ENCODE peak calls at places on chromosomes 7 and 10, in ten cellular contexts. P, N, Y, T, B, L, A, F, X and J are unnamed samples.
A peak's percentile ranks its signal among the peaks of the same experiment; 100 is the strongest.

GRCh38 chr10:131849591-131850489 is 51.0 kb upstream of the PPP2R2D start:
- DNase-seq in P (peak; percentile 39), A (no peak), T (no peak), L (no peak), N (no peak), X (no peak), B (no peak), Y (no peak), F (no peak), J (no peak)

GRCh38 chr10:72665925-72666324 is 26.0 kb upstream of the MCU start:
- DNase-seq in A (peak; percentile 33), T (no peak), L (no peak), B (no peak), P (no peak), N (peak; percentile 51), Y (no peak), X (no peak), F (no peak), J (no peak)

GRCh38 chr10:61410353-61410752 is 42.8 kb downstream of the TMEM26 start:
- DNase-seq in L (no peak), N (no peak), B (no peak), P (peak; percentile 54), F (no peak), Y (no peak), X (no peak), A (no peak), T (no peak), J (no peak)

GRCh38 chr7:150368884-150369739 is 490 bp downstream of the REPIN1 start:
- DNase-seq in F (no peak), Y (peak; percentile 45), X (peak; percentile 51), A (peak; percentile 90), L (no peak), P (peak; percentile 67), N (peak; percentile 67), T (peak; percentile 50), B (no peak), J (peak; percentile 76)

GRCh38 chr10:112792487-112793196 is 157.4 kb upstream of the TCF7L2 start:
- DNase-seq in F (peak; percentile 65), T (peak; percentile 10), X (no peak), P (no peak), L (no peak), N (peak; percentile 56), Y (no peak), B (no peak), A (no peak), J (no peak)

GRCh38 chr7:78523903-78524302 is 725.3 kb downstream of the PHTF2 start:
- DNase-seq in P (no peak), X (no peak), L (no peak), B (no peak), N (no peak), A (peak; percentile 1), F (no peak), T (no peak), Y (no peak), J (no peak)

GRCh38 chr10:71033396-71033980 is 145.1 kb upstream of the PCBD1 start:
- DNase-seq in T (no peak), Y (no peak), P (no peak), A (no peak), B (no peak), F (no peak), X (no peak), L (no peak), N (no peak), J (no peak)

GRCh38 chr10:82358486-82359097 is 483.6 kb downstream of the NRG3 start:
- DNase-seq in Y (no peak), T (no peak), P (no peak), L (no peak), F (no peak), B (no peak), A (no peak), N (peak; percentile 6), X (no peak), J (no peak)

GRCh38 chr7:149462101-149462520 is 1.2 kb upstream of the ZNF777 start:
- DNase-seq in P (no peak), Y (no peak), T (no peak), B (no peak), F (no peak), N (no peak), X (no peak), L (no peak), A (no peak), J (no peak)

GRCh38 chr10:74249865-74250264 is 98.8 kb downstream of the ADK start:
- DNase-seq in B (no peak), Y (no peak), N (peak; percentile 62), L (no peak), P (no peak), A (no peak), X (no peak), T (no peak), F (no peak), J (no peak)

GRCh38 chr7:134452991-134453473 is 5.9 kb downstream of the AKR1B1 start:
- DNase-seq in A (no peak), X (no peak), L (no peak), T (no peak), P (no peak), Y (no peak), N (no peak), F (no peak), B (no peak), J (no peak)

GRCh38 chr10:103929396-103929921 is 11.5 kb upstream of the STN1 start:
- DNase-seq in L (no peak), Y (no peak), N (no peak), B (no peak), A (no peak), T (no peak), P (no peak), F (no peak), X (no peak), J (no peak)

GRCh38 chr7:102967798-102968197 is 55.0 kb downstream of the LRRC17 start:
- DNase-seq in A (no peak), P (no peak), F (no peak), X (no peak), L (no peak), B (no peak), Y (no peak), N (peak; percentile 77), T (no peak), J (no peak)

GRCh38 chr7:54904986-54905385 is 113.8 kb upstream of the EGFR start:
- DNase-seq in N (no peak), Y (no peak), L (no peak), F (no peak), B (no peak), T (no peak), P (no peak), A (no peak), X (no peak), J (no peak)

GRCh38 chr7:141676618-141677017 is 25.3 kb downstream of the DENND11 start:
- DNase-seq in N (no peak), L (no peak), A (no peak), B (no peak), P (no peak), F (no peak), X (no peak), Y (no peak), T (no peak), J (no peak)

GRCh38 chr7:46229409-46229808 is 308.3 kb upstream of the IGFBP3 start:
- DNase-seq in L (no peak), Y (no peak), P (no peak), F (no peak), X (no peak), N (peak; percentile 96), A (peak; percentile 66), T (no peak), B (no peak), J (no peak)

GRCh38 chr10:65701168-65701776 is 1224.6 kb upstream of the LRRTM3 start:
- DNase-seq in B (no peak), Y (no peak), X (no peak), L (no peak), T (no peak), N (no peak), P (no peak), F (no peak), A (no peak), J (no peak)

GRCh38 chr10:49592726-49593563 is 17.2 kb upstream of the SLC18A3 start:
- DNase-seq in T (peak; percentile 32), X (peak; percentile 66), A (peak; percentile 77), L (peak; percentile 13), P (no peak), Y (peak; percentile 47), N (peak; percentile 43), F (peak; percentile 37), B (peak; percentile 37), J (peak; percentile 27)

GRCh38 chr10:29140991-29141390 is 147.9 kb upstream of the LYZL1 start:
- DNase-seq in F (no peak), X (no peak), A (peak; percentile 47), Y (no peak), B (no peak), N (peak; percentile 92), P (no peak), T (no peak), L (no peak), J (no peak)

GRCh38 chr7:129150199-129150996 is 5.9 kb downstream of the TSPAN33 start:
- DNase-seq in L (no peak), X (no peak), F (no peak), N (no peak), B (no peak), A (no peak), P (no peak), T (no peak), Y (no peak), J (no peak)

GRCh38 chr7:85829817-85830432 is 643.1 kb upstream of the SEMA3D start:
- DNase-seq in N (peak; percentile 11), F (peak; percentile 23), P (no peak), B (no peak), T (peak; percentile 23), L (no peak), A (no peak), X (no peak), Y (no peak), J (no peak)

GRCh38 chr10:93813507-93814465 is 56.0 kb downstream of the LGI1 start:
- DNase-seq in N (peak; percentile 41), A (peak; percentile 43), Y (peak; percentile 37), P (no peak), X (peak; percentile 60), B (no peak), T (peak; percentile 14), F (peak; percentile 5), L (no peak), J (peak; percentile 30)

GRCh38 chr7:159031135-159031701 is 113.4 kb downstream of the VIPR2 start:
- DNase-seq in F (no peak), X (no peak), B (no peak), Y (no peak), L (no peak), N (no peak), A (no peak), T (no peak), P (peak; percentile 51), J (no peak)

GRCh38 chr7:90552521-90552920 is 43.6 kb upstream of the CDK14 start:
- DNase-seq in A (no peak), P (no peak), X (no peak), L (no peak), F (no peak), B (no peak), T (no peak), Y (no peak), N (peak; percentile 35), J (no peak)

GRCh38 chr7:33596694-33597093 is 308.6 kb upstream of the BMPER start:
- DNase-seq in B (no peak), Y (no peak), L (no peak), X (no peak), P (no peak), N (peak; percentile 16), T (no peak), A (no peak), F (no peak), J (no peak)

GRCh38 chr7:74619235-74619860 is 38.2 kb upstream of the GTF2I start:
- DNase-seq in T (no peak), N (no peak), F (no peak), Y (no peak), P (no peak), X (no peak), A (no peak), L (no peak), B (no peak), J (no peak)

GRCh38 chr7:110534241-110534931 is 556.5 kb upstream of the LRRN3 start:
- DNase-seq in P (peak; percentile 61), L (no peak), T (no peak), N (peak; percentile 71), F (no peak), A (no peak), X (no peak), Y (no peak), B (no peak), J (no peak)

GRCh38 chr10:80409121-80409520 is 770 bp downstream of the PRXL2A start:
- DNase-seq in P (no peak), N (no peak), A (no peak), F (no peak), L (no peak), B (no peak), T (no peak), Y (no peak), X (no peak), J (no peak)